ENCODE peak calls at places on chromosomes 5 and 9, in nine cellular contexts. O is ascending aorta; V is fibroblast of the conjunctiva; X is RPMI8226; B is kidney tubule cell; E is activated naive CD8-positive, alpha-beta T cell treated with anti-CD3 and anti-CD28 coated beads, Interleukin-2, amount 50 U/mL, for 24 hours; Z is NCI-H69; H is Right ventricle myocardium inferior; L is erythroblast. K is an unnamed sample.

GRCh38 chr5:143010335-143010734 is 240.2 kb downstream of the ARHGAP26 start:
- DNase-seq in E (no peak), B (peak), O (no peak), L (no peak), Z (peak), H (no peak), X (no peak), V (no peak), K (no peak)

GRCh38 chr5:140345919-140346347 is 470 bp downstream of the HBEGF start:
- DNase-seq in H (peak), Z (peak), L (peak), E (peak), B (peak), X (no peak), V (no peak), O (peak), K (peak)

GRCh38 chr9:116276651-116277121 is 123.1 kb downstream of the PAPPA start:
- DNase-seq in L (no peak), B (no peak), V (no peak), X (no peak), Z (no peak), E (no peak), O (no peak), H (no peak), K (no peak)

GRCh38 chr9:89379508-89380115 is 61.3 kb downstream of the SECISBP2 start:
- DNase-seq in V (no peak), B (no peak), E (no peak), L (no peak), Z (no peak), X (no peak), O (no peak), H (no peak), K (no peak)

GRCh38 chr9:131709741-131710499 is 30.0 kb downstream of the RAPGEF1 start:
- DNase-seq in H (no peak), O (no peak), X (no peak), L (no peak), Z (no peak), E (no peak), B (no peak), V (no peak), K (no peak)

GRCh38 chr9:126705767-126706697 is 92.3 kb downstream of the LMX1B start:
- DNase-seq in B (peak), H (peak), V (no peak), L (peak), O (peak), Z (peak), E (peak), X (peak), K (no peak)

GRCh38 chr9:83146325-83146724 is 83.4 kb upstream of the RASEF start:
- DNase-seq in Z (no peak), L (no peak), V (no peak), E (no peak), O (no peak), H (no peak), X (no peak), B (no peak), K (no peak)

GRCh38 chr9:133506653-133507038 is 18.1 kb downstream of the MYMK start:
- DNase-seq in H (peak), X (no peak), O (peak), V (peak), B (peak), E (no peak), L (no peak), Z (peak), K (no peak)

GRCh38 chr5:38808666-38809343 is 37.0 kb upstream of the OSMR start:
- DNase-seq in X (no peak), H (no peak), Z (no peak), L (no peak), E (no peak), O (no peak), B (no peak), V (no peak), K (no peak)

GRCh38 chr9:114972510-114972909 is 42.1 kb upstream of the TNFSF8 start:
- DNase-seq in V (no peak), Z (no peak), X (no peak), H (no peak), L (no peak), E (no peak), O (no peak), B (no peak), K (no peak)

GRCh38 chr5:93192107-93192506 is 388.9 kb downstream of the NR2F1-AS1 start:
- DNase-seq in B (peak), V (peak), L (no peak), X (no peak), E (no peak), H (no peak), Z (no peak), O (no peak), K (peak)

GRCh38 chr9:107626118-107626517 is 136.5 kb upstream of the KLF4 start:
- DNase-seq in H (no peak), B (no peak), V (no peak), E (no peak), O (no peak), L (no peak), Z (no peak), X (no peak), K (no peak)

GRCh38 chr9:94018628-94019027 is 63.5 kb upstream of the BARX1 start:
- DNase-seq in L (no peak), V (peak), B (no peak), E (no peak), Z (peak), O (no peak), H (no peak), X (no peak), K (no peak)

GRCh38 chr5:56124885-56125250 is 108.3 kb downstream of the ANKRD55 start:
- DNase-seq in H (no peak), E (no peak), X (no peak), V (no peak), L (no peak), B (no peak), Z (no peak), O (no peak), K (no peak)

GRCh38 chr9:124130277-124131075 is 118.9 kb downstream of the LHX2 start:
- DNase-seq in O (no peak), E (no peak), B (no peak), Z (peak), V (no peak), H (no peak), L (no peak), X (no peak), K (no peak)

GRCh38 chr5:124783794-124784193 is 37.4 kb upstream of the ZNF608 start:
- DNase-seq in E (no peak), L (no peak), V (peak), H (no peak), B (no peak), X (no peak), Z (no peak), O (no peak), K (no peak)

GRCh38 chr9:35225677-35226076 is 63.9 kb downstream of the UNC13B start:
- DNase-seq in E (no peak), X (no peak), L (no peak), H (no peak), B (no peak), Z (no peak), O (no peak), V (no peak), K (no peak)

GRCh38 chr9:68923480-68923879 is 90.4 kb downstream of the PRKACG start:
- DNase-seq in O (no peak), L (no peak), Z (no peak), B (no peak), H (no peak), V (no peak), E (no peak), X (no peak), K (no peak)